ENCODE peak calls at places on chromosomes 4 and X, in four cellular contexts. One of them, this sample, is unnamed.

GRCh38 chrX:46882266-46882665 is 30.0 kb upstream of the JADE3 start:
- DNase-seq in pancreas: no peak
- DNase-seq in SIG-M5: no peak
- DNase-seq in WTC11: peak
- DNase-seq in this sample: no peak

GRCh38 chr4:76579596-76580375 is 144.8 kb downstream of the SHROOM3 start:
- DNase-seq in WTC11: no peak
- DNase-seq in SIG-M5: no peak
- DNase-seq in pancreas: no peak
- DNase-seq in this sample: peak

GRCh38 chr4:4990857-4991540 is 28.3 kb downstream of the CYTL1 start:
- DNase-seq in SIG-M5: no peak
- DNase-seq in pancreas: peak
- DNase-seq in WTC11: no peak
- DNase-seq in this sample: peak

GRCh38 chr4:134807231-134807745 is 605.7 kb upstream of the PABPC4L start:
- DNase-seq in WTC11: no peak
- DNase-seq in pancreas: no peak
- DNase-seq in SIG-M5: no peak
- DNase-seq in this sample: no peak

GRCh38 chr4:1462009-1462767 is 55.9 kb upstream of the NKX1-1 start:
- DNase-seq in SIG-M5: no peak
- DNase-seq in pancreas: no peak
- DNase-seq in WTC11: no peak
- DNase-seq in this sample: no peak

GRCh38 chr4:156293657-156294297 is 340.1 kb upstream of the CTSO start:
- DNase-seq in WTC11: no peak
- DNase-seq in pancreas: no peak
- DNase-seq in SIG-M5: no peak
- DNase-seq in this sample: no peak

GRCh38 chrX:11427082-11428033 is 134.1 kb downstream of the AMELX start:
- DNase-seq in WTC11: peak
- DNase-seq in pancreas: no peak
- DNase-seq in SIG-M5: no peak
- DNase-seq in this sample: peak

GRCh38 chrX:64202808-64203320 is 2.6 kb downstream of the AMER1 start:
- DNase-seq in pancreas: no peak
- DNase-seq in WTC11: no peak
- DNase-seq in SIG-M5: no peak
- DNase-seq in this sample: no peak

GRCh38 chrX:9493936-9494335 is 29.1 kb downstream of the TBL1X start:
- DNase-seq in SIG-M5: no peak
- DNase-seq in pancreas: no peak
- DNase-seq in WTC11: no peak
- DNase-seq in this sample: no peak

GRCh38 chrX:139085404-139085803 is 373.9 kb upstream of the FGF13 start:
- DNase-seq in WTC11: no peak
- DNase-seq in pancreas: no peak
- DNase-seq in SIG-M5: no peak
- DNase-seq in this sample: no peak

GRCh38 chrX:12581546-12581945 is 209.7 kb upstream of the PRPS2 start:
- DNase-seq in pancreas: no peak
- DNase-seq in SIG-M5: no peak
- DNase-seq in WTC11: peak
- DNase-seq in this sample: no peak

GRCh38 chr4:173509031-173510001 is 20.7 kb downstream of the HAND2 start:
- DNase-seq in SIG-M5: no peak
- DNase-seq in pancreas: no peak
- DNase-seq in WTC11: no peak
- DNase-seq in this sample: no peak

GRCh38 chrX:83829874-83830273 is 31.1 kb upstream of the CYLC1 start:
- DNase-seq in pancreas: no peak
- DNase-seq in SIG-M5: no peak
- DNase-seq in WTC11: no peak
- DNase-seq in this sample: no peak

GRCh38 chrX:97310373-97310772 is 426.7 kb downstream of the RPA4 start:
- DNase-seq in pancreas: no peak
- DNase-seq in SIG-M5: no peak
- DNase-seq in WTC11: no peak
- DNase-seq in this sample: no peak

GRCh38 chr4:8159522-8160232 is 1.1 kb upstream of the ABLIM2 start:
- DNase-seq in SIG-M5: no peak
- DNase-seq in pancreas: peak
- DNase-seq in WTC11: no peak
- DNase-seq in this sample: peak

GRCh38 chrX:82813671-82814078 is 694.4 kb upstream of the POU3F4 start:
- DNase-seq in pancreas: no peak
- DNase-seq in SIG-M5: no peak
- DNase-seq in WTC11: no peak
- DNase-seq in this sample: no peak

GRCh38 chr4:106041294-106042002 is 146.2 kb downstream of the NPNT start:
- DNase-seq in WTC11: no peak
- DNase-seq in pancreas: no peak
- DNase-seq in SIG-M5: no peak
- DNase-seq in this sample: no peak

GRCh38 chr4:159010100-159010499 is 92.8 kb upstream of the RAPGEF2 start:
- DNase-seq in WTC11: no peak
- DNase-seq in SIG-M5: no peak
- DNase-seq in pancreas: no peak
- DNase-seq in this sample: no peak

GRCh38 chr4:26462874-26463273 is 27.4 kb downstream of the CCKAR start:
- DNase-seq in pancreas: no peak
- DNase-seq in SIG-M5: no peak
- DNase-seq in WTC11: no peak
- DNase-seq in this sample: no peak

This sample was measured in mucosa of descending colon.